ENCODE peak calls at places on chromosomes 7 and 10, in six cellular contexts. Z, R, V, L, S and I are unnamed samples.

GRCh38 chr10:114519306-114519669 is 115.0 kb upstream of the AFAP1L2 start:
- DNase-seq in L (no peak), V (peak; percentile 86), S (no peak), R (no peak), Z (peak; percentile 84), I (peak; percentile 58)

GRCh38 chr10:31706921-31707571 is 221.6 kb downstream of the ARHGAP12 start:
- DNase-seq in L (no peak), V (no peak), Z (peak; percentile 52), R (peak; percentile 30), S (no peak), I (no peak)

GRCh38 chr7:22359156-22359697 is 2.3 kb upstream of the RAPGEF5 start:
- DNase-seq in L (no peak), S (no peak), Z (no peak), R (no peak), V (no peak), I (no peak)

GRCh38 chr10:112650588-112651030 is 203.6 kb downstream of the VTI1A start:
- DNase-seq in L (no peak), S (no peak), Z (no peak), V (no peak), R (peak; percentile 42), I (no peak)

GRCh38 chr10:63718006-63718405 is 196.8 kb downstream of the REEP3 start:
- DNase-seq in Z (no peak), V (no peak), L (no peak), S (no peak), R (peak; percentile 13), I (no peak)

GRCh38 chr10:5089869-5090268 is 4.3 kb upstream of the AKR1C3 start:
- DNase-seq in L (no peak), Z (no peak), R (peak; percentile 49), S (no peak), V (no peak), I (peak; percentile 65)

GRCh38 chr10:68106656-68107055 is 2.6 kb upstream of the MYPN start:
- DNase-seq in V (no peak), R (peak; percentile 54), S (peak; percentile 91), Z (no peak), L (no peak), I (peak; percentile 81)

GRCh38 chr7:29639386-29639785 is 75.8 kb downstream of the PRR15 start:
- DNase-seq in Z (no peak), R (no peak), S (no peak), V (no peak), L (no peak), I (no peak)

GRCh38 chr10:113953505-113954272 is 90.0 kb upstream of the ADRB1 start:
- DNase-seq in S (no peak), Z (no peak), R (no peak), L (no peak), V (no peak), I (no peak)

GRCh38 chr10:14652067-14652466 is 122.6 kb downstream of the FAM107B start:
- DNase-seq in S (no peak), L (no peak), Z (no peak), V (no peak), R (no peak), I (no peak)

GRCh38 chr10:96089670-96090462 is 40.2 kb upstream of the ZNF518A start:
- DNase-seq in Z (peak; percentile 92), S (peak; percentile 88), V (peak; percentile 88), R (peak; percentile 98), L (peak; percentile 90), I (peak; percentile 93)

GRCh38 chr10:15106352-15107013 is 9.3 kb downstream of the RPP38 start:
- DNase-seq in R (peak; percentile 84), S (peak; percentile 45), V (peak; percentile 59), Z (peak; percentile 83), L (peak; percentile 53), I (peak; percentile 53)

GRCh38 chr7:41203542-41203941 is 499.3 kb downstream of the INHBA start:
- DNase-seq in V (no peak), L (no peak), Z (no peak), S (no peak), R (no peak), I (no peak)
- TF ChIP-seq CTCF in V (no peak), L (no peak), Z (no peak), S (no peak), R (no peak), I (no peak)

GRCh38 chr7:116228241-116228640 is 17.9 kb downstream of the TES start:
- DNase-seq in R (no peak), V (no peak), L (no peak), S (no peak), Z (no peak), I (no peak)
- H3K4me3 ChIP-seq in R (no peak overlapping the region), V (no peak overlapping the region), L (no peak overlapping the region), S (no peak overlapping the region), Z (no peak overlapping the region), I (no peak overlapping the region)

GRCh38 chr7:73834626-73835191 is 3.9 kb downstream of the CLDN4 start:
- DNase-seq in L (no peak), R (no peak), S (no peak), Z (no peak), V (no peak), I (no peak)
- TF ChIP-seq CTCF in L (no peak), R (no peak), S (no peak), Z (no peak), V (no peak), I (no peak)

GRCh38 chr7:130922206-130923112 is 188.5 kb upstream of the KLF14 start:
- DNase-seq in R (no peak), S (no peak), L (no peak), V (no peak), Z (no peak), I (no peak)
- H3K4me3 ChIP-seq in R (no peak overlapping the region), S (no peak overlapping the region), L (no peak overlapping the region), V (no peak overlapping the region), Z (no peak overlapping the region), I (no peak overlapping the region)